ENCODE peak calls at places on chromosomes 2 and 18, in eight cellular contexts. One of them, this sample, is unnamed.

GRCh38 chr2:206045251-206045650 is 40.7 kb downstream of the INO80D start:
- DNase-seq in GM12864: no peak
- DNase-seq in A549: no peak
- DNase-seq in neural progenitor cell: no peak
- DNase-seq in A673: no peak
- DNase-seq in cardiac muscle cell: no peak
- DNase-seq in effector memory CD4-positive, alpha-beta T cell: no peak
- DNase-seq in fibroblast of pulmonary artery: peak; percentile 5
- DNase-seq in this sample: no peak

GRCh38 chr2:152920846-152921245 is 202.4 kb downstream of the ARL6IP6 start:
- DNase-seq in GM12864: no peak
- DNase-seq in A549: no peak
- DNase-seq in neural progenitor cell: no peak
- DNase-seq in A673: no peak
- DNase-seq in cardiac muscle cell: peak; percentile 7
- DNase-seq in effector memory CD4-positive, alpha-beta T cell: no peak
- DNase-seq in fibroblast of pulmonary artery: no peak
- DNase-seq in this sample: no peak

GRCh38 chr2:213562539-213563180 is 278.4 kb downstream of the SPAG16 start:
- DNase-seq in GM12864: no peak
- DNase-seq in A549: no peak
- DNase-seq in neural progenitor cell: no peak
- DNase-seq in A673: no peak
- DNase-seq in cardiac muscle cell: no peak
- DNase-seq in effector memory CD4-positive, alpha-beta T cell: no peak
- DNase-seq in fibroblast of pulmonary artery: no peak
- DNase-seq in this sample: no peak

GRCh38 chr2:20450201-20451108 is 3.6 kb downstream of the RHOB start:
- DNase-seq in GM12864: no peak
- DNase-seq in A549: peak; percentile 70
- DNase-seq in neural progenitor cell: peak; percentile 42
- DNase-seq in A673: no peak
- DNase-seq in cardiac muscle cell: peak; percentile 28
- DNase-seq in effector memory CD4-positive, alpha-beta T cell: no peak
- DNase-seq in fibroblast of pulmonary artery: peak; percentile 92
- DNase-seq in this sample: no peak

GRCh38 chr18:50694147-50694546 is 125.7 kb downstream of the MRO start:
- DNase-seq in GM12864: no peak
- DNase-seq in A549: no peak
- DNase-seq in neural progenitor cell: no peak
- DNase-seq in A673: no peak
- DNase-seq in cardiac muscle cell: no peak
- DNase-seq in effector memory CD4-positive, alpha-beta T cell: no peak
- DNase-seq in fibroblast of pulmonary artery: no peak
- DNase-seq in this sample: no peak

GRCh38 chr18:70693196-70693595 is 404.4 kb downstream of the SOCS6 start:
- DNase-seq in GM12864: no peak
- DNase-seq in A549: no peak
- DNase-seq in neural progenitor cell: peak; percentile 54
- DNase-seq in A673: peak; percentile 86
- DNase-seq in cardiac muscle cell: peak; percentile 23
- DNase-seq in effector memory CD4-positive, alpha-beta T cell: no peak
- DNase-seq in fibroblast of pulmonary artery: no peak
- DNase-seq in this sample: no peak

GRCh38 chr2:65491381-65491903 is 59.0 kb upstream of the SPRED2 start:
- DNase-seq in GM12864: no peak
- DNase-seq in A549: no peak
- DNase-seq in neural progenitor cell: no peak
- DNase-seq in A673: no peak
- DNase-seq in cardiac muscle cell: no peak
- DNase-seq in effector memory CD4-positive, alpha-beta T cell: no peak
- DNase-seq in fibroblast of pulmonary artery: no peak
- DNase-seq in this sample: no peak

GRCh38 chr2:101273045-101273444 is 20.4 kb downstream of the CNOT11 start:
- DNase-seq in GM12864: no peak
- DNase-seq in A549: no peak
- DNase-seq in neural progenitor cell: peak; percentile 8
- DNase-seq in A673: no peak
- DNase-seq in cardiac muscle cell: no peak
- DNase-seq in effector memory CD4-positive, alpha-beta T cell: no peak
- DNase-seq in fibroblast of pulmonary artery: no peak
- DNase-seq in this sample: no peak

GRCh38 chr2:221787561-221787960 is 215.5 kb upstream of the EPHA4 start:
- DNase-seq in GM12864: no peak
- DNase-seq in A549: no peak
- DNase-seq in neural progenitor cell: no peak
- DNase-seq in A673: no peak
- DNase-seq in cardiac muscle cell: no peak
- DNase-seq in effector memory CD4-positive, alpha-beta T cell: no peak
- DNase-seq in fibroblast of pulmonary artery: no peak
- DNase-seq in this sample: no peak

GRCh38 chr2:68193774-68194372 is 36.2 kb downstream of the PNO1 start:
- DNase-seq in GM12864: no peak
- DNase-seq in A549: peak; percentile 25
- DNase-seq in neural progenitor cell: no peak
- DNase-seq in A673: no peak
- DNase-seq in cardiac muscle cell: no peak
- DNase-seq in effector memory CD4-positive, alpha-beta T cell: no peak
- DNase-seq in fibroblast of pulmonary artery: peak; percentile 41
- DNase-seq in this sample: no peak

GRCh38 chr2:200587007-200587616 is 1.3 kb downstream of the AOX1 start:
- DNase-seq in GM12864: no peak
- DNase-seq in A549: no peak
- DNase-seq in neural progenitor cell: peak; percentile 3
- DNase-seq in A673: no peak
- DNase-seq in cardiac muscle cell: no peak
- DNase-seq in effector memory CD4-positive, alpha-beta T cell: no peak
- DNase-seq in fibroblast of pulmonary artery: no peak
- DNase-seq in this sample: no peak

GRCh38 chr2:200585340-200585729 is 479 bp upstream of the AOX1 start:
- DNase-seq in GM12864: no peak
- DNase-seq in A549: no peak
- DNase-seq in neural progenitor cell: no peak
- DNase-seq in A673: no peak
- DNase-seq in cardiac muscle cell: no peak
- DNase-seq in effector memory CD4-positive, alpha-beta T cell: no peak
- DNase-seq in fibroblast of pulmonary artery: no peak
- DNase-seq in this sample: no peak

GRCh38 chr2:200588076-200588678 is 2.4 kb downstream of the AOX1 start:
- DNase-seq in GM12864: no peak
- DNase-seq in A549: no peak
- DNase-seq in neural progenitor cell: no peak
- DNase-seq in A673: no peak
- DNase-seq in cardiac muscle cell: no peak
- DNase-seq in effector memory CD4-positive, alpha-beta T cell: no peak
- DNase-seq in fibroblast of pulmonary artery: no peak
- DNase-seq in this sample: no peak

GRCh38 chr2:200585730-200586643 is at the start of gene AOX1:
- DNase-seq in GM12864: no peak
- DNase-seq in A549: no peak
- DNase-seq in neural progenitor cell: peak; percentile 86
- DNase-seq in A673: peak; percentile 68
- DNase-seq in cardiac muscle cell: peak; percentile 60
- DNase-seq in effector memory CD4-positive, alpha-beta T cell: no peak
- DNase-seq in fibroblast of pulmonary artery: peak; percentile 64
- DNase-seq in this sample: no peak

GRCh38 chr2:200586644-200586975 is 796 bp downstream of the AOX1 start:
- DNase-seq in GM12864: no peak
- DNase-seq in A549: no peak
- DNase-seq in neural progenitor cell: no peak
- DNase-seq in A673: no peak
- DNase-seq in cardiac muscle cell: no peak
- DNase-seq in effector memory CD4-positive, alpha-beta T cell: no peak
- DNase-seq in fibroblast of pulmonary artery: no peak
- DNase-seq in this sample: no peak
- H3K4me3 ChIP-seq in GM12864: no peak overlapping the region
- H3K4me3 ChIP-seq in A549: no peak overlapping the region
- H3K4me3 ChIP-seq in neural progenitor cell: peak overlapping the region; percentile 62
- H3K4me3 ChIP-seq in A673: no peak overlapping the region
- H3K4me3 ChIP-seq in cardiac muscle cell: no peak overlapping the region
- H3K4me3 ChIP-seq in effector memory CD4-positive, alpha-beta T cell: no peak overlapping the region
- H3K4me3 ChIP-seq in fibroblast of pulmonary artery: peak overlapping the region; percentile 52
- H3K4me3 ChIP-seq in this sample: no peak overlapping the region

DNA sequence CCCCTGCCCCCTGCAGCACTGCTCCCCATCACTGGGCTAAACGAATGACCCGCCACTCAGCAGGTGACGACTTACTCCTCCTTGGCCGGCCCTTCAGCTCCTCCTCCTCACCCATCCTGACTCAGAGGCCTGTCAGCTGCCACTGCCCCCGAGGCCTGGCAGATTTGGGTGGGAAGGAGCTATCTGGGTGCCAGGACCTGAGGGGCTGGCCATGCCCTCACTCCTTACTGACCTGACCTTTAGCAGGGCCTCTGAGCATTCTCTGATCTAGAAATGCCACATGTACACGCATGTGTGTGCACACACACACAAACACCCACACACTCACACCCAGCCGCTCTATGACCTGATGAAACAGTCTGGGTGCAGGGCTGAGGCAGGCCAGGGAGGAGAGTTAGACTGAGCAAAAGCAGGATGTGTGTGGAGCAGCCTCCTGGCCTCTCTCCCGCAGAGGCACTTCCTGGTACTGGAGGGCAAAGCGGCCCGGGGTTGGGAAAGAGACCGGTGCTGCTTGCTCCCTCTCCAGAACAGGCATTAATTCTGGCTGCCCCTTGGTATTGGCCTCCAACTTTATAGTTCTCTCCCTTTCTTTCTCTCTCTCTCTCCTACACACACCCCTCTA is 68.0 kb downstream of the ZFP36L2 start:
- DNase-seq in GM12864: no peak
- DNase-seq in A549: peak; percentile 88
- DNase-seq in neural progenitor cell: no peak
- DNase-seq in A673: no peak
- DNase-seq in cardiac muscle cell: no peak
- DNase-seq in effector memory CD4-positive, alpha-beta T cell: no peak
- DNase-seq in fibroblast of pulmonary artery: peak; percentile 83
- DNase-seq in this sample: peak; percentile 95
- H3K4me3 ChIP-seq in GM12864: no peak overlapping the region
- H3K4me3 ChIP-seq in A549: no peak overlapping the region
- H3K4me3 ChIP-seq in neural progenitor cell: no peak overlapping the region
- H3K4me3 ChIP-seq in A673: no peak overlapping the region
- H3K4me3 ChIP-seq in cardiac muscle cell: no peak overlapping the region
- H3K4me3 ChIP-seq in effector memory CD4-positive, alpha-beta T cell: no peak overlapping the region
- H3K4me3 ChIP-seq in fibroblast of pulmonary artery: no peak overlapping the region
- H3K4me3 ChIP-seq in this sample: peak overlapping the region; percentile 9

DNA sequence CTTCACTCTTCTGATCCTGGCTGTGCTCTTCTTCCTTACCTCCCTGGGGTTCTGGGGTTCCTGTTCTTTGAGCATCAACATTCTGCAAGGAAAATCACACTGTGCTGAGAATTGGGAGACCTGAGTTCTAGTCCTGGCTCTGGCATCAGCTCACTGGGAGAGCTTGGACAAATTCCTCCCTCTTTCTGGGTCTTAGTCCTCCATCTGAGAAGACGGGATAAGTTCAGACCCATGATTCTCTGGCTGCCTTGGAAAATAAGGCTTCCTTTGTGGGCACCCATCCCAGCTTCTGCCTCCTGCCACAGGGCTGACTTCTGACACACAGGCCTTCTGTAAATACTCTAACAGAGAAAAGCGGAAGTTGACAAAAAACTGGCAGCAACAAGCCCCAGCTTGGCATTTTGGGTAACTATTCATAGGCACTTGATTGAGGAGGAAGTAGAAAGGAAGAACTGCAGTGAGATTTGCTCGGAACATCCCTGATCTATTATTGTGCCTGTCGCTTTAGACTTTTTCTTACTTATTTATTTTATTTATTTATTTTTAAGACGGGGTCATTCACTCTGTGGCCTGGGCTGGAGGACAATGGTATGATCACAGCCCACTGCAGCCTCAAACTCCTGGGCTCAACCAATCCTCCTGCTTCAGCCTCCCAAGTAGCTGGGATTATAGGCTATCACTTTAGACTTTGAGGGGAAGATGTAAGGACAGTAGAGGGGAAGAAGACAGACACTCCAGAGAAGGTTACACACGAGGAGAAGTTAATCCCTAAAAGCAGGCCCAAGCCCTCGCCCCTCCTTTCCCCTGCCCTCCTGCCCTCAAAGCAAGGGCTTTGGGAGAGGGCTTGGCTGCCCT is 7.9 kb downstream of the PCBP1 start:
- DNase-seq in GM12864: peak; percentile 83
- DNase-seq in A549: peak; percentile 70
- DNase-seq in neural progenitor cell: no peak
- DNase-seq in A673: no peak
- DNase-seq in cardiac muscle cell: no peak
- DNase-seq in effector memory CD4-positive, alpha-beta T cell: peak; percentile 17
- DNase-seq in fibroblast of pulmonary artery: peak; percentile 60
- DNase-seq in this sample: peak; percentile 96
- H3K4me3 ChIP-seq in GM12864: peak overlapping the region; percentile 24
- H3K4me3 ChIP-seq in A549: no peak overlapping the region
- H3K4me3 ChIP-seq in neural progenitor cell: no peak overlapping the region
- H3K4me3 ChIP-seq in A673: no peak overlapping the region
- H3K4me3 ChIP-seq in cardiac muscle cell: no peak overlapping the region
- H3K4me3 ChIP-seq in effector memory CD4-positive, alpha-beta T cell: peak overlapping the region; percentile 28
- H3K4me3 ChIP-seq in fibroblast of pulmonary artery: no peak overlapping the region
- H3K4me3 ChIP-seq in this sample: peak overlapping the region; percentile 12

GRCh38 chr18:7941533-7941932 is 374.4 kb downstream of the PTPRM start:
- DNase-seq in GM12864: no peak
- DNase-seq in A549: peak; percentile 83
- DNase-seq in neural progenitor cell: no peak
- DNase-seq in A673: no peak
- DNase-seq in cardiac muscle cell: no peak
- DNase-seq in effector memory CD4-positive, alpha-beta T cell: no peak
- DNase-seq in fibroblast of pulmonary artery: no peak
- DNase-seq in this sample: no peak

GRCh38 chr18:7945882-7946281 is 378.8 kb downstream of the PTPRM start:
- DNase-seq in GM12864: no peak
- DNase-seq in A549: peak; percentile 87
- DNase-seq in neural progenitor cell: no peak
- DNase-seq in A673: no peak
- DNase-seq in cardiac muscle cell: no peak
- DNase-seq in effector memory CD4-positive, alpha-beta T cell: no peak
- DNase-seq in fibroblast of pulmonary artery: peak; percentile 87
- DNase-seq in this sample: no peak

GRCh38 chr18:7937268-7937667 is 370.2 kb downstream of the PTPRM start:
- DNase-seq in GM12864: no peak
- DNase-seq in A549: no peak
- DNase-seq in neural progenitor cell: no peak
- DNase-seq in A673: no peak
- DNase-seq in cardiac muscle cell: no peak
- DNase-seq in effector memory CD4-positive, alpha-beta T cell: no peak
- DNase-seq in fibroblast of pulmonary artery: no peak
- DNase-seq in this sample: no peak

GRCh38 chr18:7940976-7941375 is 373.9 kb downstream of the PTPRM start:
- DNase-seq in GM12864: no peak
- DNase-seq in A549: no peak
- DNase-seq in neural progenitor cell: peak; percentile 55
- DNase-seq in A673: no peak
- DNase-seq in cardiac muscle cell: no peak
- DNase-seq in effector memory CD4-positive, alpha-beta T cell: no peak
- DNase-seq in fibroblast of pulmonary artery: no peak
- DNase-seq in this sample: no peak

DNA sequence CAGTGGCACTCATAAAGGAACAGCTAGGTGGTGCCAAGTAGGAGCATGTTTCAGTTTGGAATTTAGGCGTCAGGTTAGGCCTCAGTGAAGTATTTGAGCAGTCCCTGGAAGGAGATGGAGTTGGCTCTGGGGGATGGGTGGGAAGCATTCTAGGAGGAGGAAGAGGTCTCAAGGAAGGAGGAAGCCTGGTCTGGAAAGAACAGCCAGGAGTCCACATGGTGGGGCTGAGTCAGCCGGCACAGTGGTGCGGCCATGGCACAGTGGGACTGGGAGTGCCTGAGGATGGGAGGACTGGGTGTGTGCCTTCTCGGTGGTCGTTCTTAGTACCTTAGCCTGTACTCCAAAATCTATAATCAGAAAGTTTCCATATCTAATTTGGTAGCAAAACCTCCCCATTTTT is 373.3 kb downstream of the PTPRM start:
- DNase-seq in GM12864: no peak
- DNase-seq in A549: no peak
- DNase-seq in neural progenitor cell: no peak
- DNase-seq in A673: no peak
- DNase-seq in cardiac muscle cell: no peak
- DNase-seq in effector memory CD4-positive, alpha-beta T cell: no peak
- DNase-seq in fibroblast of pulmonary artery: no peak
- DNase-seq in this sample: no peak
- H3K4me3 ChIP-seq in GM12864: no peak overlapping the region
- H3K4me3 ChIP-seq in A549: no peak overlapping the region
- H3K4me3 ChIP-seq in neural progenitor cell: no peak overlapping the region
- H3K4me3 ChIP-seq in A673: no peak overlapping the region
- H3K4me3 ChIP-seq in cardiac muscle cell: no peak overlapping the region
- H3K4me3 ChIP-seq in effector memory CD4-positive, alpha-beta T cell: no peak overlapping the region
- H3K4me3 ChIP-seq in fibroblast of pulmonary artery: no peak overlapping the region
- H3K4me3 ChIP-seq in this sample: no peak overlapping the region

This sample was measured in NB4.